ENCODE peak calls at places on chromosomes 12 and 14, in nine cellular contexts. L, T, M, Z, W, N, A, G and V are unnamed samples.

GRCh38 chr12:50799908-50800307 is 36.0 kb downstream of the ATF1 start:
- DNase-seq in W (no peak), N (no peak), Z (no peak), A (no peak), T (no peak), G (peak), M (no peak), L (peak), V (no peak)

GRCh38 chr12:112166051-112167015 is 41.0 kb downstream of the TRAFD1 start:
- DNase-seq in W (no peak), T (no peak), A (peak), G (no peak), Z (no peak), L (no peak), N (no peak), M (peak), V (no peak)

GRCh38 chr12:93060666-93061413 is 131.7 kb upstream of the EEA1 start:
- DNase-seq in M (no peak), Z (no peak), T (no peak), W (no peak), A (no peak), L (peak), N (peak), G (peak), V (no peak)

GRCh38 chr12:77795699-77796098 is 35.0 kb upstream of the NAV3 start:
- DNase-seq in W (no peak), Z (no peak), A (no peak), L (peak), G (peak), T (no peak), M (no peak), N (no peak), V (no peak)

GRCh38 chr12:21881950-21882349 is 59.3 kb downstream of the ABCC9 start:
- DNase-seq in T (no peak), W (no peak), Z (no peak), G (no peak), N (no peak), A (no peak), M (no peak), L (no peak), V (no peak)

GRCh38 chr12:120651821-120652220 is 11.4 kb downstream of the CABP1 start:
- DNase-seq in Z (no peak), G (no peak), M (no peak), A (no peak), L (peak), T (no peak), W (no peak), N (no peak), V (no peak)

GRCh38 chr14:41609704-41610183 is 3.1 kb downstream of the LRFN5 start:
- DNase-seq in N (peak), A (peak), L (peak), T (no peak), Z (peak), M (peak), G (peak), W (peak), V (peak)

GRCh38 chr12:5267603-5268423 is 164.1 kb upstream of the NTF3 start:
- DNase-seq in W (no peak), T (no peak), M (no peak), G (peak), L (no peak), N (no peak), Z (no peak), A (no peak), V (no peak)